ENCODE peak calls at places on chromosomes 4 and X, in four cellular contexts. A is GM12878, B is K562, F is HL-60. Y is an unnamed sample.

GRCh38 chrX:138917781-138918180 is 206.3 kb upstream of the FGF13 start:
- DNase-seq in F (no peak), B (no peak), A (no peak), Y (no peak)

GRCh38 chr4:163638909-163639308 is 144.4 kb downstream of the TMA16 start:
- DNase-seq in A (no peak), F (no peak), B (no peak), Y (no peak)

GRCh38 chrX:4674028-4674782 is 960.8 kb upstream of the PRKX start:
- DNase-seq in B (no peak), F (no peak), A (no peak), Y (no peak)

GRCh38 chr4:109211671-109212070 is 90.8 kb downstream of the COL25A1 start:
- DNase-seq in A (no peak), F (no peak), B (no peak), Y (no peak)

GRCh38 chr4:128600410-128600809 is 209.1 kb upstream of the JADE1 start:
- DNase-seq in F (no peak), A (no peak), B (no peak), Y (no peak)

GRCh38 chr4:17504081-17504480 is 7.8 kb downstream of the QDPR start:
- DNase-seq in A (no peak), F (no peak), B (no peak), Y (no peak)

GRCh38 chrX:45784590-45784989 is 583.9 kb upstream of the DIPK2B start:
- DNase-seq in B (no peak), F (no peak), A (no peak), Y (no peak)

GRCh38 chrX:153670748-153671588 is 2.6 kb downstream of the PNCK start:
- DNase-seq in B (no peak), A (no peak), F (no peak), Y (no peak)

GRCh38 chrX:72238721-72239475 is at the start of gene ERCC6L:
- DNase-seq in F (peak; percentile 85), A (peak; percentile 51), B (peak; percentile 89), Y (peak; percentile 79)

GRCh38 chrX:22698151-22698550 is 301.6 kb upstream of the DDX53 start:
- DNase-seq in A (no peak), F (no peak), B (no peak), Y (no peak)

GRCh38 chrX:32572644-32573043 is 638.7 kb downstream of the DMD start:
- DNase-seq in B (no peak), F (no peak), A (no peak), Y (no peak)

GRCh38 chrX:140765043-140765784 is 55.7 kb downstream of the LINC00632 start:
- DNase-seq in F (no peak), B (no peak), A (no peak), Y (no peak)

GRCh38 chr4:181952478-181952877 is 290.7 kb upstream of the TENM3 start:
- DNase-seq in A (no peak), F (no peak), B (no peak), Y (no peak)

GRCh38 chr4:98603683-98604573 is 54.5 kb downstream of the TSPAN5 start:
- DNase-seq in F (no peak), B (no peak), A (no peak), Y (no peak)

GRCh38 chr4:2009651-2010233 is 968 bp upstream of the NELFA start:
- DNase-seq in A (no peak), F (peak; percentile 78), B (peak; percentile 34), Y (no peak)

GRCh38 chr4:153247116-153247490 is 42.9 kb downstream of the TRIM2 start:
- DNase-seq in B (no peak), F (no peak), A (no peak), Y (no peak)

GRCh38 chrX:149877636-149878035 is 3.3 kb upstream of the MAGEA8 start:
- DNase-seq in A (no peak), B (no peak), F (no peak), Y (no peak)

GRCh38 chrX:2583194-2584162 is 82.7 kb upstream of the DHRSX start:
- DNase-seq in A (no peak), B (no peak), F (no peak), Y (no peak)

GRCh38 chr4:108047199-108047598 is 57.5 kb downstream of the HADH start:
- DNase-seq in A (no peak), F (no peak), B (no peak), Y (no peak)

GRCh38 chr4:41133619-41134018 is 80.7 kb downstream of the APBB2 start:
- DNase-seq in A (no peak), F (no peak), B (no peak), Y (no peak)

GRCh38 chr4:187268940-187269339 is 545.3 kb upstream of the FAT1 start:
- DNase-seq in B (no peak), A (no peak), F (no peak), Y (no peak)

GRCh38 chrX:30875957-30876356 is 13.1 kb downstream of the TAB3 start:
- DNase-seq in B (no peak), F (no peak), A (no peak), Y (no peak)

GRCh38 chr4:75895744-75896314 is 6.4 kb downstream of the PPEF2 start:
- DNase-seq in F (peak; percentile 21), A (no peak), B (peak; percentile 61), Y (no peak)

GRCh38 chrX:49257846-49258748 is 6.4 kb downstream of the FOXP3 start:
- DNase-seq in A (no peak), F (no peak), B (no peak), Y (no peak)

GRCh38 chr4:181971973-181972372 is 271.2 kb upstream of the TENM3 start:
- DNase-seq in B (no peak), A (no peak), F (no peak), Y (no peak)

GRCh38 chr4:39883645-39884044 is 94.1 kb downstream of the PDS5A start:
- DNase-seq in A (no peak), B (no peak), F (no peak), Y (no peak)

GRCh38 chr4:11805837-11806236 is 377.1 kb upstream of the HS3ST1 start:
- DNase-seq in F (peak; percentile 40), A (no peak), B (no peak), Y (no peak)

GRCh38 chrX:39440734-39441305 is 639.6 kb downstream of the MID1IP1 start:
- DNase-seq in F (no peak), B (peak; percentile 22), A (no peak), Y (no peak)

GRCh38 chr4:158814636-158815035 is 45.8 kb downstream of the FNIP2 start:
- DNase-seq in B (no peak), A (no peak), F (no peak), Y (no peak)

GRCh38 chr4:37223732-37224131 is 20.8 kb upstream of the NWD2 start:
- DNase-seq in F (no peak), B (no peak), A (no peak), Y (no peak)

GRCh38 chr4:142567199-142567598 is 278.9 kb downstream of the INPP4B start:
- DNase-seq in B (no peak), A (no peak), F (no peak), Y (no peak)

GRCh38 chr4:70334681-70335080 is at the start of gene CABS1:
- DNase-seq in F (no peak), B (no peak), A (no peak), Y (no peak)

GRCh38 chr4:154208424-154208823 is 283.2 kb downstream of the DCHS2 start:
- DNase-seq in F (no peak), B (peak; percentile 78), A (no peak), Y (no peak)

GRCh38 chrX:19342331-19342906 is 1.3 kb upstream of the PDHA1 start:
- DNase-seq in B (peak; percentile 56), A (no peak), F (peak; percentile 35), Y (no peak)

GRCh38 chrX:150548684-150549083 is 19.7 kb upstream of the MTM1 start:
- DNase-seq in A (no peak), F (no peak), B (no peak), Y (no peak)

GRCh38 chr4:17310269-17310652 is 201.6 kb downstream of the QDPR start:
- DNase-seq in F (no peak), B (no peak), A (peak; percentile 48), Y (no peak)

GRCh38 chr4:77652237-77652897 is 46.7 kb downstream of the CXCL13 start:
- DNase-seq in B (no peak), F (no peak), A (no peak), Y (no peak)

GRCh38 chr4:173333658-173334084 is 487 bp downstream of the HMGB2 start:
- DNase-seq in B (peak; percentile 70), F (peak; percentile 23), A (no peak), Y (peak; percentile 3)

GRCh38 chr4:173334085-173334890 is at the start of gene HMGB2:
- DNase-seq in F (peak; percentile 100), B (peak; percentile 100), A (peak; percentile 99), Y (peak; percentile 88)

GRCh38 chr4:173334891-173335754 is 965 bp upstream of the HMGB2 start:
- DNase-seq in A (peak; percentile 39), B (peak; percentile 94), F (peak; percentile 85), Y (peak; percentile 35)

GRCh38 chr4:173332021-173332487 is 2.1 kb downstream of the HMGB2 start:
- DNase-seq in B (no peak), F (peak; percentile 59), A (no peak), Y (no peak)

GRCh38 chr4:173332963-173333657 is 1.0 kb downstream of the HMGB2 start:
- DNase-seq in B (no peak), A (no peak), F (no peak), Y (no peak)
- TF ChIP-seq SPI1 in B (no peak), A (no peak), F (no peak), Y (no peak)

GRCh38 chrX:119685225-119686066 is 7.5 kb downstream of the SEPTIN6 start:
- DNase-seq in B (peak; percentile 65), F (peak; percentile 89), A (no peak), Y (no peak)
- TF ChIP-seq POLR2AphosphoS5 in B (no peak), F (peak; percentile 73), A (peak; percentile 70), Y (no peak)

GRCh38 chrX:111339212-111339611 is 68.9 kb upstream of the CAPN6 start:
- DNase-seq in F (no peak), B (no peak), A (no peak), Y (no peak)

GRCh38 chrX:111337067-111337466 is 66.8 kb upstream of the CAPN6 start:
- DNase-seq in F (no peak), B (no peak), A (no peak), Y (no peak)

GRCh38 chrX:111338095-111338698 is 67.9 kb upstream of the CAPN6 start:
- DNase-seq in B (no peak), F (no peak), A (no peak), Y (no peak)
- TF ChIP-seq SPI1 in B (no peak), F (no peak), A (no peak), Y (no peak)

DNA sequence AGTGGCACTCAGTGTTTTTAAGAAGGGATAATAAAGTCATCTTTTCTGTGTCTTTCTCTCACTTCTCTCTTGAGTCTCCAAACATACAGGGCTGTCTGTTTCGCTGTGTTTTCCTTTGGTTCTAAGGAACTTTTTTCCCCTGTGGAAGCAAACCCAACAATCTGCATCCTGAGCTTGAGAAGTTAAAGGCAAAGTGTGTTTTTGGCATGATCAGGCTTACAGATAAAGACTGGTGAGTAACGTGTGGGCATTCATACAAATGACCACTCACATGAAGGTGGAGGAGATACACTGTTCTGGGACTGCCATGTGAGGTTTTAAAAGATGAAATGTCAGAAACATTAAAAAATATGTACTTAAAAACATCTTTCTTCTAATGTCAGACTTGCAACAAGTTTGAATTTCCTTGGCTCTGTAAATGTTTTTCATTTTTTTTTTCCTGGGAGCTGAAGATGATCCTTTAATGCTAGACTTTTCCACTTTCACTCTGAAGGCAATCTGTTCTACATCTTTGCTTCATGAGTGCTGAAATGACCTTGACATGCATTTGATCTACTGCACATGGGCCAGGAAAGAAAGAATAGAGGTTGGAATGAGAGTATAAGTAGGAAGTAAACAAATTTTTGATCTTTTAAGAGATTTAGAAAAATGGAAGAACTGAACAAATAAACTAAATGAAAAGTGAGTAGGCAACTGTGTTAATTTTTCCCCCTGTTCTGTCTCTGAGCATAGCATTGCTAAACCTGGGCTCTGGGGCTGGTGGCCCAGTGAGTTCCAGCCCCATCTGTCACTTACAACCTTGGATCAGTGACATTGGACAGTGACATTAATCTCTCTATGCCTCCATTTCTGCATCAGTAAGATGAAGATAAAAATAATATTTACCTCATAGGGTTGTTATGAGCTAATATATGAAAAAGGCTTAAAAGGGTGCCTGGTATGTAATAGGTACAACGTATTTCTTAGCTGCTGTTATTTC is 151.1 kb upstream of the TBC1D9 start:
- DNase-seq in A (no peak), F (no peak), B (no peak), Y (no peak)
- TF ChIP-seq POLR2AphosphoS5 in A (no peak), F (no peak), B (no peak), Y (no peak)

Y was measured in GM12891.